ENCODE peak calls at places on chromosomes 2 and 18, in ten cellular contexts. P is osteoblast, A is IMR-90, W is hepatocyte, H is keratinocyte, S is fibroblast of lung, F is astrocyte, G is neuronal stem cell, V is DND-41, Y is neural progenitor cell. J is an unnamed sample.

GRCh38 chr2:236969767-236970655 is 115.7 kb upstream of the COPS8 start:
- DNase-seq in A (no peak), G (no peak), H (no peak), S (no peak), V (peak; percentile 55), F (no peak), W (no peak), Y (no peak), P (no peak), J (no peak)

GRCh38 chr2:141058552-141058951 is 1072.3 kb downstream of the LRP1B start:
- DNase-seq in Y (no peak), S (no peak), P (no peak), F (no peak), V (no peak), A (no peak), H (no peak), G (no peak), W (no peak), J (no peak)

GRCh38 chr2:165277295-165277694 is 38.1 kb downstream of the SCN2A start:
- DNase-seq in Y (no peak), F (peak; percentile 51), G (no peak), S (peak; percentile 2), P (peak; percentile 9), H (no peak), V (no peak), W (no peak), A (peak; percentile 17), J (no peak)

GRCh38 chr2:175688241-175688640 is 313.8 kb downstream of the LNPK start:
- DNase-seq in A (no peak), V (no peak), Y (no peak), G (no peak), W (no peak), H (no peak), F (no peak), S (no peak), P (no peak), J (no peak)

GRCh38 chr2:148273158-148273691 is 252.3 kb downstream of the MBD5 start:
- DNase-seq in V (no peak), G (no peak), H (no peak), P (peak; percentile 1), W (no peak), Y (no peak), A (peak; percentile 53), F (peak; percentile 30), S (peak; percentile 6), J (no peak)

GRCh38 chr2:102798181-102798580 is 36.4 kb downstream of the TMEM182 start:
- DNase-seq in H (no peak), A (no peak), V (no peak), Y (no peak), G (no peak), S (no peak), F (no peak), P (peak; percentile 68), W (no peak), J (no peak)

GRCh38 chr18:54217624-54218023 is 6.8 kb downstream of the MBD2 start:
- DNase-seq in F (no peak), W (no peak), G (no peak), A (no peak), V (no peak), P (no peak), H (no peak), Y (no peak), S (no peak), J (peak; percentile 85)

GRCh38 chr18:47881752-47882455 is 48.6 kb downstream of the SMAD2 start:
- DNase-seq in P (no peak), F (peak; percentile 68), Y (no peak), H (peak; percentile 5), S (peak; percentile 21), G (no peak), A (peak; percentile 61), W (no peak), V (no peak), J (no peak)

GRCh38 chr2:128535928-128536327 is 217.3 kb upstream of the HS6ST1 start:
- DNase-seq in F (peak; percentile 90), G (no peak), W (no peak), H (no peak), V (no peak), A (peak; percentile 94), Y (no peak), S (peak; percentile 86), P (peak; percentile 88), J (no peak)

GRCh38 chr2:237333748-237334147 is 80.2 kb downstream of the COL6A3 start:
- DNase-seq in H (no peak), S (no peak), P (no peak), Y (no peak), V (no peak), F (no peak), A (no peak), G (no peak), W (no peak), J (no peak)

GRCh38 chr2:101442042-101442666 is 32.8 kb downstream of the RFX8 start:
- DNase-seq in H (peak; percentile 11), Y (no peak), W (no peak), V (no peak), P (peak; percentile 88), F (peak; percentile 82), A (peak; percentile 63), S (peak; percentile 60), G (no peak), J (no peak)

GRCh38 chr2:105194022-105194681 is 47.4 kb upstream of the GPR45 start:
- DNase-seq in P (no peak), F (peak; percentile 13), Y (no peak), G (no peak), A (no peak), S (no peak), W (no peak), H (no peak), V (no peak), J (no peak)

GRCh38 chr2:19901458-19902271 is at the start of gene TTC32:
- DNase-seq in Y (peak; percentile 96), H (peak; percentile 66), W (peak; percentile 95), A (peak; percentile 94), P (peak; percentile 94), G (peak; percentile 91), F (peak; percentile 93), V (peak; percentile 96), S (peak; percentile 97), J (peak; percentile 97)

GRCh38 chr2:130376433-130377293 is 20.8 kb downstream of the PTPN18 start:
- DNase-seq in V (no peak), H (no peak), P (peak; percentile 81), G (no peak), F (no peak), W (no peak), S (no peak), A (no peak), Y (no peak), J (peak; percentile 89)

GRCh38 chr2:148458171-148458570 is 186.4 kb upstream of the EPC2 start:
- DNase-seq in S (no peak), Y (no peak), P (no peak), A (no peak), G (no peak), F (no peak), V (no peak), H (no peak), W (no peak), J (no peak)

GRCh38 chr2:86216577-86217555 is 17.6 kb downstream of the MRPL35 start:
- DNase-seq in G (no peak), H (no peak), V (no peak), F (peak; percentile 36), Y (no peak), W (no peak), P (peak; percentile 85), S (no peak), A (no peak), J (no peak)

GRCh38 chr2:204551464-204551863 is 6.2 kb downstream of the PARD3B start:
- DNase-seq in Y (peak; percentile 18), P (no peak), S (no peak), G (no peak), F (no peak), V (no peak), A (no peak), H (no peak), W (no peak), J (no peak)

GRCh38 chr2:160109939-160110673 is 47.7 kb upstream of the PLA2R1 start:
- DNase-seq in A (peak; percentile 80), S (peak; percentile 85), W (peak; percentile 92), P (peak; percentile 78), Y (peak; percentile 85), V (peak; percentile 78), G (peak; percentile 62), H (no peak), F (peak; percentile 49), J (peak; percentile 87)

DNA sequence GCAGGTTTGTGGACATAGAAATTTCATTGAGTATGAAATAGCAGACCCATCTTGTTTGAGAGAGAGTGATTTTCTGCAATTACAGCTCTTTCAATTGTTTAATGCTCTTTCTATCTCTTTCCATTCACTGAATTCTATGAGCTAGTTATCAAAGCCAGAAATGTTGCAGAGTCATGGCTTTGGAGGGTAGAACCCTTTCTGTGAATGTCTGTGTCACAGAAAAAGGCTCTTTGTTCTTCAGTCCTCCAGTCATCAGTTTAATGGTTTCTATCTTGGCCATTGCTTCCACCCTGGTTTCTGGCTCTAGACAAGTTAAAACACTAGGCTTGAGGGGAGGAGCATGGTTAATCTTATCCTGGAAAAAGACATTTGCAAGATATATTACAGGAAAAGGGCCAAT is 655.0 kb downstream of the STK39 start:
- DNase-seq in A (no peak), G (no peak), Y (no peak), H (no peak), V (no peak), F (no peak), W (no peak), S (no peak), P (no peak), J (no peak)
- H3K4me2 ChIP-seq in A (no peak overlapping the region), G (no peak overlapping the region), Y (no peak overlapping the region), H (no peak overlapping the region), V (no peak overlapping the region), F (no peak overlapping the region), W (no peak overlapping the region), S (no peak overlapping the region), P (no peak overlapping the region), J (no peak overlapping the region)

GRCh38 chr18:70464343-70465114 is 175.7 kb downstream of the SOCS6 start:
- DNase-seq in Y (peak; percentile 83), S (peak; percentile 73), H (no peak), A (peak; percentile 55), P (peak; percentile 87), F (peak; percentile 59), V (no peak), W (peak; percentile 82), G (peak; percentile 54), J (no peak)
- H3K27ac ChIP-seq in Y (no peak overlapping the region), S (no peak overlapping the region), H (no peak overlapping the region), A (no peak overlapping the region), P (no peak overlapping the region), F (no peak overlapping the region), V (no peak overlapping the region), W (no peak overlapping the region), G (no peak overlapping the region), J (no peak overlapping the region)

DNA sequence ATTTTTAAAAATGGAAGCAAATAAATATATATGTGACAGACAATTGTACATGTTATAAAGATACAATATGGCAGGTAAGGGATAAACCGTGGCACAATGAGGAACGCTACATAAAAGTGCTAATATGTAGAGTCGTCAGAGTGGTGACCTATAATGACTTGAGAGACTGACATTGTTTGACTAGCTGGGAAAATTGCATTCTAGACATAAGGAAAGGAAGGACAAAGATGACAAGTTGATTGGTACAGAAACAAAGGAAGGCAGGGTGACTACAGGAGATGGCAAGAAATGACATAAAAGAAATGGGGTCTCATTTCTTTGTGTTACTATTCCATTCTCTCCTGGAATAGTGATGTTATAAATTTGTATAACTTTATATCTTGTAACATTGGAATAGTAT is 420.4 kb downstream of the DSC3 start:
- DNase-seq in P (peak; percentile 22), V (no peak), W (no peak), Y (no peak), S (no peak), H (no peak), A (no peak), F (no peak), G (no peak), J (no peak)
- H3K4me2 ChIP-seq in P (no peak overlapping the region), V (no peak overlapping the region), W (no peak overlapping the region), Y (no peak overlapping the region), S (no peak overlapping the region), H (no peak overlapping the region), A (no peak overlapping the region), F (no peak overlapping the region), G (no peak overlapping the region), J (no peak overlapping the region)

GRCh38 chr2:241802421-241802749 is 6.6 kb upstream of the NEU4 start:
- DNase-seq in A (no peak), W (peak; percentile 8), V (no peak), H (no peak), Y (no peak), S (no peak), G (no peak), F (no peak), P (no peak), J (no peak)
- H3K27ac ChIP-seq in A (no peak overlapping the region), W (no peak overlapping the region), V (no peak overlapping the region), H (no peak overlapping the region), Y (no peak overlapping the region), S (no peak overlapping the region), G (no peak overlapping the region), F (no peak overlapping the region), P (no peak overlapping the region), J (no peak overlapping the region)